ENCODE peak calls at places on chromosomes 11 and 22, in six cellular contexts. D is NCI-H510A treated with DMSO at 0.1 percent for 48 hours; J is stimulated activated effector memory CD8-positive, alpha-beta T cell treated with anti-CD3 and anti-CD28 coated beads, Interleukin-12 subunit alpha, Interleukin-12 subunit beta, amount 100 ng/mL, for 72 hours; N is anterior cingulate cortex; H is COLO829; I is effector memory CD8-positive, alpha-beta T cell. Z is an unnamed sample.

GRCh38 chr11:16114978-16115871 is 241.1 kb downstream of the SOX6 start:
- DNase-seq in D (no peak), J (no peak), N (no peak), H (no peak), I (no peak), Z (no peak)

GRCh38 chr11:67492069-67492727 is 9.4 kb downstream of the AIP start:
- DNase-seq in D (no peak), J (no peak), N (no peak), H (no peak), I (no peak), Z (no peak)

GRCh38 chr11:3205261-3206127 is 13.1 kb downstream of the MRGPRG start:
- DNase-seq in D (no peak), J (no peak), N (no peak), H (no peak), I (no peak), Z (no peak)

GRCh38 chr22:40524392-40525249 is 111.9 kb downstream of the MRTFA start:
- DNase-seq in D (no peak), J (no peak), N (no peak), H (no peak), I (no peak), Z (no peak)

GRCh38 chr22:40028098-40028425 is 33.3 kb downstream of the FAM83F start:
- DNase-seq in D (no peak), J (no peak), N (no peak), H (no peak), I (no peak), Z (no peak)

GRCh38 chr11:20056109-20057054 is 103.9 kb downstream of the DBX1 start:
- DNase-seq in D (no peak), J (no peak), N (no peak), H (no peak), I (no peak), Z (no peak)

GRCh38 chr11:44530413-44531115 is 34.9 kb upstream of the CD82 start:
- DNase-seq in D (no peak), J (peak; percentile 25), N (no peak), H (no peak), I (no peak), Z (no peak)

GRCh38 chr11:64469288-64469687 is 110.3 kb downstream of the RPS6KA4 start:
- DNase-seq in D (no peak), J (no peak), N (no peak), H (no peak), I (no peak), Z (no peak)

GRCh38 chr22:49551897-49552659 is 275.6 kb downstream of the BRD1 start:
- DNase-seq in D (no peak), J (no peak), N (no peak), H (no peak), I (no peak), Z (no peak)

Z was measured in AG20443.